ENCODE peak calls at places on chromosomes 2 and 18, in seven cellular contexts. X, U, Z, H, S, O and Q are unnamed samples.

GRCh38 chr2:160934263-160934662 is 226.0 kb upstream of the TANK start:
- DNase-seq in O (no peak), S (no peak), U (peak; percentile 46), Z (no peak), H (no peak), X (peak; percentile 30), Q (no peak)

GRCh38 chr2:101931402-101931801 is 60.4 kb upstream of the IL1R2 start:
- DNase-seq in S (no peak), X (no peak), H (no peak), O (no peak), Z (no peak), U (no peak), Q (no peak)

GRCh38 chr2:112884869-112885502 is 26.0 kb upstream of the IL37 start:
- DNase-seq in S (peak; percentile 50), U (peak; percentile 34), O (peak; percentile 57), Z (peak; percentile 18), X (peak; percentile 73), H (peak; percentile 35), Q (peak; percentile 72)

GRCh38 chr2:176729706-176730569 is 460.7 kb downstream of the MTX2 start:
- DNase-seq in S (no peak), X (peak; percentile 62), O (no peak), U (peak; percentile 71), H (peak; percentile 40), Z (no peak), Q (peak; percentile 82)

GRCh38 chr2:3209258-3209657 is 168.4 kb downstream of the EIPR1 start:
- DNase-seq in Z (no peak), S (no peak), H (no peak), X (no peak), U (no peak), O (no peak), Q (peak; percentile 31)

GRCh38 chr2:240565267-240566202 is 2.7 kb upstream of the RNPEPL1 start:
- DNase-seq in X (peak; percentile 73), S (peak; percentile 93), H (peak; percentile 82), U (peak; percentile 38), O (peak; percentile 94), Z (peak; percentile 72), Q (peak; percentile 77)

GRCh38 chr2:143705108-143705686 is 576.0 kb downstream of the ARHGAP15 start:
- DNase-seq in Z (no peak), H (no peak), S (no peak), O (no peak), X (peak; percentile 30), U (peak; percentile 17), Q (no peak)

GRCh38 chr2:231277962-231278361 is 79.5 kb downstream of the ARMC9 start:
- DNase-seq in Z (no peak), X (no peak), S (no peak), U (no peak), H (no peak), O (no peak), Q (no peak)

GRCh38 chr2:12514631-12515437 is 201.9 kb upstream of the TRIB2 start:
- DNase-seq in S (no peak), Z (no peak), U (peak; percentile 51), O (no peak), H (no peak), X (no peak), Q (no peak)

GRCh38 chr2:105398522-105399206 is at the start of gene FHL2:
- DNase-seq in X (peak; percentile 83), U (peak; percentile 89), H (peak; percentile 70), S (peak; percentile 77), O (peak; percentile 59), Z (peak; percentile 78), Q (peak; percentile 80)

DNA sequence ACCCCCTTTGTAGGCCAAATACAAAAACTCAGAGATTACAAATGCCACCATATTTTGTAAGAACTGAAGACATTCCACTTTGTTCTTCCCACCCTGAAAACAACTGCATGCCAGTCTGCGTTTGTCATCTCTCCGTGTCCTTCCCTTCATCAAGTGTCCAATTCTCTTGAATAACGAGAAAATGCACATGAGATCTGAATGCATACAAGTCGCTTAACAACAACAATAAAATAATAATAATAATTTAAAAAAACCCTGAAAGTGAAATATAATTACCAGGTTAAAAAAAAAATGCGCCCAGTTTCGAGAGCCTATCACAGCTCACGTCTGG is 2.0 kb upstream of the SETBP1 start:
- DNase-seq in H (no peak), O (no peak), U (no peak), X (no peak), S (no peak), Z (no peak), Q (no peak)
- H3K4me3 ChIP-seq in H (peak overlapping the region; percentile 47), O (peak overlapping the region; percentile 65), U (no peak overlapping the region), X (no peak overlapping the region), S (peak overlapping the region; percentile 92), Z (peak overlapping the region; percentile 78), Q (peak overlapping the region; percentile 73)

GRCh38 chr2:227377461-227378351 is 1.4 kb downstream of the TM4SF20 start:
- DNase-seq in S (no peak), U (no peak), X (no peak), O (no peak), H (no peak), Z (no peak), Q (no peak)
- H3K4me3 ChIP-seq in S (no peak overlapping the region), U (no peak overlapping the region), X (no peak overlapping the region), O (no peak overlapping the region), H (no peak overlapping the region), Z (no peak overlapping the region), Q (no peak overlapping the region)

DNA sequence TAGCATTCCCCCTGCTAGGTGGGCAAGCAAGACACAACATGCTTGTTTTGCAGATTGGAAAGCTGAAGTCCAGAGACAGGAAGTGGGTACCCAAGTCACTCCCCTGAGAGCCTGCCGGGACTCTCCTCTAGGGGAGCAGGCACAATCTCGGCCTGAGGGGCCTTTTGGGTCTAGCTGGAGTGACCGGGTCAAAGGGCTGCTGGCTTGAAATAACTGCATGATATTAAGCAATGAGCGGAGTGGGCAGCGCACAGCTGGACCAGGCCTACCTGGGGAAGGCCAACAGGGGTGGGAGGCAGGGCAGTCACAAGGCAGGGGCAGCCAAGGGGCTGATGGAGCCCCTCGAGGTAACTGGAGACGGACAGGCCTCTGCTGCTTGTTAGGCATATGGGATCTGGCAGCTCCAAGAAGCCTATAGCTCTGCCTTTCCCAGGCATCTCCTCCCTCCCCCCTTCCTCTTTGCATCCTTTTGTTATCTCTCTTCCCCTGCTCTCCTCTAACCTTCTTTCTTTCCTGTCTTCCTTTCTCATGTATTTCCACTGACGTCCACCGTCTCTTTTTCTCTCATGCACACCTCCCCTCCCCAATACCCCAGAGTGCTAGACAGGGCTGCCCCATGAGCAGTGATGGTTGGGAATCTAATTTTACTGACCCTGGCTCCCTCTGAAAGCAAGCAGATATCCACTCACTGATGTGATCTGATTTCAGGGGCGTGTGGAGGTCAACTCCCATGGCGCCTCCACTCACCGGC is 237.5 kb downstream of the LOXHD1 start:
- DNase-seq in Z (no peak), U (no peak), H (no peak), O (no peak), S (no peak), X (no peak), Q (peak; percentile 84)
- H3K4me3 ChIP-seq in Z (no peak overlapping the region), U (no peak overlapping the region), H (no peak overlapping the region), O (no peak overlapping the region), S (no peak overlapping the region), X (no peak overlapping the region), Q (no peak overlapping the region)

DNA sequence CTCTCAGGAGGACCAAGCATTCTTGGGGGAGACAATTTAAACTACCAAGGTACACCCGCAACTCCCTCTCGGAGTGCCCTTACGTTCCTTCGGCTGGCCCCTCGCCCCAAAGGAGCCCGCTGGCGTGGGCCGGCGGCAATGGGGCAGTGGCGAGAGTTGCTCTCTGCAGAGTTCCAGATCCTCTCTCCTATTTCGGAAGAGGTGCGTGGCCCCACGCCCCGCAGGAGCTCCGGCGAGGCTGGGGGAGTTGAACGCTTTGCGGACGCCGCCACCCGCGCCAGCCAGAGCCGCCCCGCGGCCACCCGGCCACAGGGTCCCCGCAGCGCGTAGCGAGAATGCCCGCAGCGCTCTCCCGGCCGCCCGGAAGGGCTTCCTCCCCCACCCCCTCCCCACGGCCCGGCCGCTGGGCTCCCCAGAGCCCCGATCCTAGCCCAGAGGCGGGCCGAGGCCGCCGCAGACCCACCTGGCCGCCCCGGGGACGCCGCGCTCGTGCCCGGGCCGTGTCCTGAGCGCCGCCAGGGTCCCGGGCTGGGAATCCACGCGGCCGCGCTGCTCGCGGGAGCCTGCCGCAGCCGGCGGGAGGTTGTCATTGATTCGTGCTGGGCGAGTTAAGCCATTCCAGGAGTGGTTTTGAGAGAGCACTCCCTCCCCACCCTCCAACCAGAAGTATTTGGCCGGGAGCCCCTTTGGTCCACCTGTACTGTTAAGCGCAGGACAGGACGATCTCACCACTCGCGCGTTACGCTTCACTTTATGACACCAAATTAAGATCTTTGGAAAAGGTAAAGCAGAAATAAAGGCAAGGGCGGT is 206.3 kb upstream of the SMAD2 start:
- DNase-seq in U (peak; percentile 4), S (no peak), O (peak; percentile 56), X (no peak), H (no peak), Z (no peak), Q (peak; percentile 79)
- H3K4me3 ChIP-seq in U (peak overlapping the region; percentile 20), S (no peak overlapping the region), O (peak overlapping the region; percentile 49), X (peak overlapping the region; percentile 31), H (peak overlapping the region; percentile 48), Z (peak overlapping the region; percentile 76), Q (peak overlapping the region; percentile 64)

GRCh38 chr2:172105715-172106124 is 3.0 kb upstream of the DLX2 start:
- DNase-seq in S (no peak), X (no peak), U (no peak), H (no peak), O (no peak), Z (no peak), Q (no peak)

GRCh38 chr2:172101707-172102158 is 967 bp downstream of the DLX2 start:
- DNase-seq in S (no peak), H (no peak), O (no peak), U (no peak), X (no peak), Z (no peak), Q (no peak)

GRCh38 chr2:172102159-172102857 is 392 bp downstream of the DLX2 start:
- DNase-seq in H (no peak), O (no peak), Z (no peak), X (peak; percentile 61), U (no peak), S (peak; percentile 76), Q (no peak)

GRCh38 chr2:172102858-172103359 is at the start of gene DLX2:
- DNase-seq in S (peak; percentile 76), U (peak; percentile 79), O (peak; percentile 85), Z (peak; percentile 70), X (peak; percentile 89), H (peak; percentile 82), Q (peak; percentile 85)

GRCh38 chr2:172103471-172104292 is 982 bp upstream of the DLX2 start:
- DNase-seq in X (peak; percentile 92), Z (peak; percentile 82), S (peak; percentile 75), O (peak; percentile 84), U (peak; percentile 91), H (peak; percentile 77), Q (peak; percentile 82)
- H3K4me3 ChIP-seq in X (no peak overlapping the region), Z (peak overlapping the region; percentile 69), S (peak overlapping the region; percentile 50), O (peak overlapping the region; percentile 58), U (no peak overlapping the region), H (peak overlapping the region; percentile 34), Q (no peak overlapping the region)

GRCh38 chr18:14947482-14948162 is 199.7 kb downstream of the ANKRD30B start:
- DNase-seq in S (no peak), X (no peak), Z (no peak), H (no peak), U (no peak), O (no peak), Q (no peak)

GRCh38 chr18:14945286-14945685 is 197.3 kb downstream of the ANKRD30B start:
- DNase-seq in S (no peak), U (no peak), X (no peak), Z (no peak), H (no peak), O (no peak), Q (no peak)

GRCh38 chr18:14944838-14945237 is 196.9 kb downstream of the ANKRD30B start:
- DNase-seq in S (no peak), Z (no peak), H (no peak), O (no peak), U (no peak), X (no peak), Q (no peak)

GRCh38 chr18:14943967-14944636 is 196.1 kb downstream of the ANKRD30B start:
- DNase-seq in O (no peak), Z (no peak), S (no peak), U (no peak), X (no peak), H (no peak), Q (no peak)

GRCh38 chr18:14945984-14946383 is 198.0 kb downstream of the ANKRD30B start:
- DNase-seq in U (no peak), X (no peak), O (no peak), H (no peak), S (no peak), Z (no peak), Q (no peak)
- H3K4me3 ChIP-seq in U (no peak overlapping the region), X (no peak overlapping the region), O (no peak overlapping the region), H (no peak overlapping the region), S (no peak overlapping the region), Z (no peak overlapping the region), Q (no peak overlapping the region)